ENCODE peak calls at places on chromosomes 5 and 9, in five cellular contexts. S is PC-3, X is psoas muscle, L is AG09309, P is GM23338. N is an unnamed sample.

GRCh38 chr5:176535101-176535654 is 2.0 kb downstream of the RNF44 start:
- DNase-seq in S (peak), X (no peak), L (no peak), P (no peak), N (peak)

GRCh38 chr5:17400724-17401508 is 97.1 kb upstream of the TAF11L2 start:
- DNase-seq in S (no peak), X (no peak), L (no peak), P (peak), N (peak)

GRCh38 chr9:109972026-109973005 is 192.3 kb downstream of the PALM2AKAP2 start:
- DNase-seq in S (no peak), X (no peak), L (no peak), P (peak), N (no peak)

GRCh38 chr9:119938871-119939270 is 569.6 kb upstream of the BRINP1 start:
- DNase-seq in S (no peak), X (no peak), L (peak), P (no peak), N (no peak)

GRCh38 chr9:86186696-86187095 is 72.8 kb downstream of the C9orf153 start:
- DNase-seq in S (no peak), X (no peak), L (no peak), P (no peak), N (no peak)

GRCh38 chr9:130197888-130198287 is 25.7 kb downstream of the NCS1 start:
- DNase-seq in S (no peak), X (no peak), L (no peak), P (no peak), N (no peak)

GRCh38 chr5:102911973-102912372 is 156.9 kb downstream of the PAM start:
- DNase-seq in S (peak), X (no peak), L (peak), P (no peak), N (peak)

GRCh38 chr5:149001154-149001553 is 61.7 kb downstream of the SH3TC2 start:
- DNase-seq in S (peak), X (no peak), L (no peak), P (no peak), N (peak)

GRCh38 chr9:86636614-86637013 is 282.4 kb upstream of the TUT7 start:
- DNase-seq in S (no peak), X (no peak), L (no peak), P (no peak), N (no peak)

GRCh38 chr9:81182421-81182820 is 506.9 kb downstream of the TLE1 start:
- DNase-seq in S (peak), X (peak), L (no peak), P (no peak), N (peak)

GRCh38 chr5:159779481-159779880 is 136.8 kb upstream of the ADRA1B start:
- DNase-seq in S (no peak), X (no peak), L (peak), P (no peak), N (no peak)

GRCh38 chr5:149264432-149265069 is 7.1 kb upstream of the AFAP1L1 start:
- DNase-seq in S (peak), X (no peak), L (no peak), P (peak), N (peak)

GRCh38 chr9:125803526-125803925 is 56.4 kb downstream of the PBX3 start:
- DNase-seq in S (no peak), X (no peak), L (no peak), P (no peak), N (no peak)

GRCh38 chr5:104977530-104977929 is 1414.9 kb upstream of the NUDT12 start:
- DNase-seq in S (peak), X (no peak), L (no peak), P (no peak), N (no peak)

GRCh38 chr5:136012041-136012804 is 16.6 kb upstream of the TGFBI start:
- DNase-seq in S (peak), X (no peak), L (no peak), P (no peak), N (peak)

DNA sequence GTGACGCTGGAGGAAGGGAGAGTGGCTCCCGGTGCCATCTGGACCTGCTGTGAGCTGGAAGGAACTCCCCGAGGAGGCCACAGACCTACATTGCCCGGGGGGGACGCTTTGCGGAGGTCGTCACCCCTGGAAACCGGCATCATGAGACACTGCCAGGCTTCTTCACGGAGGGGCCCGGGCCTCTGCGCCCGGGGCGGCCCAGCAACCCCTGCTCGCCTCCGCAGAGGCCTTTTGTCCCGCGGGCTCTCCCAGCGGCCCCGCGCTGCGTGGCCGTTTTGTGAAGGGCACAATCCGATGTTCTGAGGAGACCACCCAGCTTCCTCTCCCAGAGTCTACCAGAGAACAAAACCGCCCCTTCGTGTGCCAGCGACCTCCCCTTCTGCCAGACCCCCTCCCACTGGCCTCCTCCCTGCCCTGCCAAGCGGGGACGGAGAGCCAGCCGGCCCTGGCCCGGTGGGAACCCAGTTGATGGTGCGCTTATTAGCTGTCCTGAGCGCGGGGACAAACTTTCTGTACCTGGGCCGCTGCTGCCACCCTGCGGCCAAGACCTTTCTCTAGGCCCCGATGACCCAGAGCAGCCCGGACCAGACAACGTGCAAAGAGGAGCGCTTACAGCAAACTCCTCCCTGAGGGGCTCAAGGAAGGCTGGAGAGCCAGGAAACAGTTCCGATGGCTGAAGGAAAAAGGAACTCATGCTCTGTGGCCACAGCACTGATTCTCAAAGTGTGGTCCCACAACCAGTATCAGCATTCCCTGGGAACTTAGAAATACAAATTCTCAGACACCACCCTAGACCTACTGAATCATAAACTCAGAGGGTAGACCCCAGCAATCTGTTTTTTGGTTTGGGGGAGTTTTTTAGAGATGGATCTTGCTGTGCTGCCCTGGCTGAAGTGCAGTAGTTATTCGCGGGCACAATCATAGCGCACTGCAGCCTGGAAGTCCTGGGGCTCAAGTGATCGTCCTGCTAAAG is 86.7 kb downstream of the SLC1A3 start:
- DNase-seq in S (peak), X (peak), L (no peak), P (peak), N (peak)
- H3K4me3 ChIP-seq in S (peak), X (peak), L (peak), P (peak), N (no peak)

GRCh38 chr5:161535762-161536161 is 10.8 kb downstream of the GABRB2 start:
- DNase-seq in S (no peak), X (no peak), L (no peak), P (peak), N (no peak)
- TF ChIP-seq CTCF in S (no peak), X (no peak), L (no peak), P (peak), N (no peak)

GRCh38 chr9:83538890-83539238 is 663 bp upstream of the FRMD3 start:
- DNase-seq in S (no peak), X (no peak), L (no peak), P (peak), N (no peak)

GRCh38 chr9:83537331-83538171 is 650 bp downstream of the FRMD3 start:
- DNase-seq in S (no peak), X (no peak), L (no peak), P (peak), N (peak)

GRCh38 chr9:83535736-83536135 is 2.5 kb downstream of the FRMD3 start:
- DNase-seq in S (no peak), X (no peak), L (no peak), P (peak), N (no peak)

GRCh38 chr9:83538172-83538889 is at the start of gene FRMD3:
- DNase-seq in S (peak), X (peak), L (peak), P (peak), N (peak)

GRCh38 chr9:83536332-83536731 is 1.9 kb downstream of the FRMD3 start:
- DNase-seq in S (no peak), X (no peak), L (no peak), P (no peak), N (no peak)
- H3K4me3 ChIP-seq in S (no peak), X (peak), L (no peak), P (no peak), N (no peak)

GRCh38 chr5:9283473-9283872 is 262.4 kb downstream of the SEMA5A start:
- DNase-seq in S (no peak), X (no peak), L (no peak), P (peak), N (no peak)
- TF ChIP-seq CTCF in S (peak), X (no peak), L (peak), P (peak), N (no peak)

GRCh38 chr5:150448960-150449490 is 514 bp downstream of the RPS14 start:
- DNase-seq in S (no peak), X (no peak), L (no peak), P (no peak), N (no peak)

GRCh38 chr5:150446583-150446982 is 3.0 kb downstream of the RPS14 start:
- DNase-seq in S (no peak), X (no peak), L (no peak), P (no peak), N (no peak)

GRCh38 chr5:150446103-150446502 is 3.4 kb downstream of the RPS14 start:
- DNase-seq in S (no peak), X (no peak), L (no peak), P (no peak), N (no peak)

GRCh38 chr5:150448353-150448752 is 1.2 kb downstream of the RPS14 start:
- DNase-seq in S (no peak), X (no peak), L (no peak), P (no peak), N (no peak)

DNA sequence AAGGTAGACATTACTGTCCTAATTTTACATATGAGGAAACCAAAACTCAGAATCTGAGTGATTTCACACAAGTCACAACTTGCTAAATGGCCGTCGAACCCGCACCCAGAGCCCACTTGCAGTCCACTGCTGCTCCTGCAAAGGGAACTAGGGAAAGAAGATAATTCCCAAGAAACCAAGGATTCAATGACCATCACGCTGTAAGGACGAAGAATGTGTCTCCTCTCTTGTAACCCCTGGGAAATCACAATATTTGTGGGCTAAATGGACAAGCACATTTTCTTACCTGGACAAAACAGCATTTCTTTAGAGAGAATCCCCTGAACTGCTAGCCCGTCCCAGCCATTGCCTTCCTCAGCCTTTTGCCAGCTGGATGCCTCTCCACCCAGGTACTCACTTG is 2.4 kb downstream of the RPS14 start:
- DNase-seq in S (no peak), X (no peak), L (no peak), P (no peak), N (no peak)
- H3K4me3 ChIP-seq in S (peak), X (no peak), L (no peak), P (peak), N (no peak)

GRCh38 chr5:164422400-164422799 is 917.0 kb downstream of the MAT2B start:
- DNase-seq in S (no peak), X (no peak), L (no peak), P (peak), N (peak)
- TF ChIP-seq CTCF in S (peak), X (no peak), L (peak), P (peak), N (peak)

GRCh38 chr9:90965141-90965910 is 163.7 kb downstream of the SYK start:
- DNase-seq in S (no peak), X (no peak), L (no peak), P (peak), N (peak)
- H3K4me3 ChIP-seq in S (no peak), X (no peak), L (no peak), P (no peak), N (no peak)

DNA sequence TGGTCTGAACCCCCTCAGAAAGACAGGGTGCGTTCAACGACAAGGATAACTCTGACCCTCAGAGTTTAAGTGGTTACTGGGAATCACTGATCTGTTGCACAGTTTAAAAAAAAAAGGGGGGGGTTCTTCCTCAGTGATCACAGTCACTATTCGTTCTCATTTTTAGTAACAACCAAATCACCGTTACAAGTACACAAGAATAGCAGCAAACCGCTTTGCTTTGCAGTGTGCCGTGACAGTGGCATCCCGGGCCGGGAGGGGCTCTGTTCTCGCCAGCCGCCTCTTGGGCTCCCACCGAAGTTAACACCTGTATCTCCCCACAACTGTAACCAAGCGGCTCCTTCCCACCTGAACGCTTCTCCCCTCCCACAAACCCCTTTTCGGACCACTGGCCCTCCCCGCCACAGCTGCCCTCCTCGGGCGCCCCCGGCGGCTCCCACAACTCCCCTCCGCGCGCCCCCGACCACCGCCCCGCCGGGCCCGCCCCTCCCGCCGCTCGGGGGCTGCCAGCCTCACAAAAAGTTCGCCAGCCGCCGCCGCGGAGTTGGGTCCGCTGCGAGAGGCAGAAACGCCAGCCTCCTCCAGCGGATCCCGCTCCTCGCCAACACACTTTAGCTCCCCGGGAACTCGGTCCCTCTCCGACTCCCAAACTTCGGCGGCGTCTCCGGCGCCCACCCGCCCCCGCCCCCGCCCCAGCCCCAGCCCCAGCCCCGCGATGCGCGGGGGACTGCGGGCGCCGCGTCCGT is 1.2 kb downstream of the SSBP2 start:
- DNase-seq in S (no peak), X (peak), L (no peak), P (peak), N (peak)
- TF ChIP-seq CTCF in S (no peak), X (no peak), L (no peak), P (no peak), N (no peak)